ENCODE peak calls at places on chromosomes 12 and 14, in ten cellular contexts. V is brain microvascular endothelial cell; C is AG04450; J is psoas muscle; T is stomach; O is HAP-1; P is H7; N is sigmoid colon; A is CD4-positive, alpha-beta T cell; S is endodermal cell. F is an unnamed sample.
A peak's percentile ranks its signal among the peaks of the same experiment; 100 is the strongest.

GRCh38 chr12:2963154-2963759 is 4.1 kb downstream of the TEAD4 start:
- DNase-seq in T (no peak), P (peak; percentile 69), C (no peak), S (peak; percentile 83), A (no peak), J (peak; percentile 80), O (no peak), V (no peak), N (no peak), F (no peak)

GRCh38 chr12:49763006-49763591 is 21.7 kb downstream of the TMBIM6 start:
- DNase-seq in A (peak; percentile 63), S (peak; percentile 97), C (no peak), O (peak; percentile 85), J (peak; percentile 85), V (peak; percentile 63), P (peak; percentile 85), N (peak; percentile 80), T (peak; percentile 78), F (peak; percentile 35)

GRCh38 chr12:93918262-93918661 is 230.1 kb upstream of the PLXNC1 start:
- DNase-seq in C (no peak), T (no peak), V (peak; percentile 34), A (no peak), S (no peak), N (no peak), P (no peak), O (no peak), J (no peak), F (no peak)

GRCh38 chr12:75722714-75723200 is 211.3 kb upstream of the KRR1 start:
- DNase-seq in C (peak; percentile 48), P (no peak), S (no peak), O (peak; percentile 34), J (no peak), A (peak; percentile 13), V (peak; percentile 87), N (peak; percentile 88), T (no peak), F (peak; percentile 19)

GRCh38 chr12:105724651-105725050 is 394.2 kb downstream of the C12orf75 start:
- DNase-seq in T (no peak), V (no peak), O (peak; percentile 81), P (no peak), A (no peak), J (no peak), N (no peak), C (no peak), S (no peak), F (no peak)

GRCh38 chr12:5123921-5124320 is 80.2 kb downstream of the KCNA5 start:
- DNase-seq in A (no peak), C (no peak), S (no peak), O (no peak), V (peak; percentile 17), T (no peak), J (no peak), P (no peak), N (no peak), F (no peak)

GRCh38 chr12:110280784-110281548 is at the start of gene ATP2A2:
- DNase-seq in T (peak; percentile 93), O (peak; percentile 91), P (peak; percentile 97), C (peak; percentile 55), A (peak; percentile 87), V (peak; percentile 76), N (peak; percentile 94), J (peak; percentile 95), S (peak; percentile 95), F (peak; percentile 94)

GRCh38 chr14:22386924-22387775 is 201.9 kb downstream of the DAD1 start:
- DNase-seq in S (peak; percentile 89), P (peak; percentile 84), O (peak; percentile 83), T (peak; percentile 73), J (no peak), N (peak; percentile 85), A (no peak), V (peak; percentile 70), C (peak; percentile 47), F (no peak)

GRCh38 chr12:82527165-82527780 is 159.4 kb upstream of the TMTC2 start:
- DNase-seq in A (no peak), C (peak; percentile 37), N (no peak), P (peak; percentile 3), V (peak; percentile 48), J (no peak), T (no peak), O (peak; percentile 46), S (peak; percentile 63), F (no peak)

GRCh38 chr12:103773109-103773905 is 67.7 kb downstream of the NT5DC3 start:
- DNase-seq in N (peak; percentile 64), O (no peak), C (no peak), A (no peak), T (no peak), V (no peak), P (no peak), S (no peak), J (no peak), F (no peak)

DNA sequence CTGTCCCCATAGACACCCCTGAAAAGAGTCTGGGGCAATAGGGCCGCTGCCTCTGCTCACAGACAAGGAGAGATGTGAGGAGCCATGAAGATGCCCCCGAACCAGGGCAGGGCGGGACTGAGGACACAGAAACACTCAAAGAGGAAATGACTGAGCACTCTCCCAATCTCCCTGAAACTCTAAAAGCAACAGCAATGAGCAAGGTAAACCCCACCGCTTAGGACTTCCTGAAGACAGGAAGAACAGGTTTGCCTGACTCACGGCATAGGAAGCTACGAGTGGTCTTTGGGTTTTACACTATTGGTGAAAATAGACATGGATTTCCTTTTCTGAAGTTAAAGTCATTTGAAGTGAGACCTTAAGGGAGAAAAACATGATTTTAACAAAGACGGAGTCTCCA is 32.5 kb downstream of the STX2 start:
- DNase-seq in S (no peak), O (no peak), N (no peak), T (no peak), C (no peak), P (no peak), J (no peak), V (no peak), A (no peak), F (no peak)
- H3K27me3 ChIP-seq in S (no peaks in the 10 kb centered on the region), O (no peaks in the 10 kb centered on the region), N (no peaks in the 10 kb centered on the region), T (no peaks in the 10 kb centered on the region), C (no peaks in the 10 kb centered on the region), P (no peaks in the 10 kb centered on the region), J (no peaks in the 10 kb centered on the region), V (no peaks in the 10 kb centered on the region), A (no peaks in the 10 kb centered on the region), F (no peaks in the 10 kb centered on the region)

GRCh38 chr12:120367252-120367923 is 1.6 kb downstream of the MSI1 start:
- DNase-seq in T (no peak), C (no peak), P (peak; percentile 76), A (no peak), V (no peak), N (no peak), J (no peak), O (peak; percentile 72), S (peak; percentile 87), F (no peak)

GRCh38 chr12:120366884-120367251 is 2.1 kb downstream of the MSI1 start:
- DNase-seq in V (no peak), P (no peak), C (no peak), J (no peak), T (no peak), N (no peak), S (no peak), O (no peak), A (no peak), F (no peak)

GRCh38 chr12:120369476-120370342 is 745 bp upstream of the MSI1 start:
- DNase-seq in V (no peak), T (no peak), A (no peak), S (peak; percentile 88), P (peak; percentile 69), C (no peak), N (no peak), J (no peak), O (no peak), F (no peak)

GRCh38 chr12:120368789-120369475 is at the start of gene MSI1:
- DNase-seq in S (peak; percentile 84), J (no peak), O (peak; percentile 74), C (no peak), P (peak; percentile 93), V (no peak), A (no peak), T (no peak), N (no peak), F (peak; percentile 56)

GRCh38 chr12:120367924-120368788 is 808 bp downstream of the MSI1 start:
- DNase-seq in T (no peak), J (no peak), A (no peak), V (no peak), C (no peak), P (peak; percentile 78), N (no peak), S (peak; percentile 82), O (peak; percentile 56), F (peak; percentile 67)
- H3K27me3 ChIP-seq in T (peaks cover 30% of the 10 kb centered on the region), J (no peaks in the 10 kb centered on the region), A (peaks cover 79% of the 10 kb centered on the region), V (peaks cover 49% of the 10 kb centered on the region), C (peaks cover 80% of the 10 kb centered on the region), P (peaks cover 31% of the 10 kb centered on the region), N (peaks cover 58% of the 10 kb centered on the region), S (no peaks in the 10 kb centered on the region), O (no peaks in the 10 kb centered on the region), F (no peaks in the 10 kb centered on the region)

DNA sequence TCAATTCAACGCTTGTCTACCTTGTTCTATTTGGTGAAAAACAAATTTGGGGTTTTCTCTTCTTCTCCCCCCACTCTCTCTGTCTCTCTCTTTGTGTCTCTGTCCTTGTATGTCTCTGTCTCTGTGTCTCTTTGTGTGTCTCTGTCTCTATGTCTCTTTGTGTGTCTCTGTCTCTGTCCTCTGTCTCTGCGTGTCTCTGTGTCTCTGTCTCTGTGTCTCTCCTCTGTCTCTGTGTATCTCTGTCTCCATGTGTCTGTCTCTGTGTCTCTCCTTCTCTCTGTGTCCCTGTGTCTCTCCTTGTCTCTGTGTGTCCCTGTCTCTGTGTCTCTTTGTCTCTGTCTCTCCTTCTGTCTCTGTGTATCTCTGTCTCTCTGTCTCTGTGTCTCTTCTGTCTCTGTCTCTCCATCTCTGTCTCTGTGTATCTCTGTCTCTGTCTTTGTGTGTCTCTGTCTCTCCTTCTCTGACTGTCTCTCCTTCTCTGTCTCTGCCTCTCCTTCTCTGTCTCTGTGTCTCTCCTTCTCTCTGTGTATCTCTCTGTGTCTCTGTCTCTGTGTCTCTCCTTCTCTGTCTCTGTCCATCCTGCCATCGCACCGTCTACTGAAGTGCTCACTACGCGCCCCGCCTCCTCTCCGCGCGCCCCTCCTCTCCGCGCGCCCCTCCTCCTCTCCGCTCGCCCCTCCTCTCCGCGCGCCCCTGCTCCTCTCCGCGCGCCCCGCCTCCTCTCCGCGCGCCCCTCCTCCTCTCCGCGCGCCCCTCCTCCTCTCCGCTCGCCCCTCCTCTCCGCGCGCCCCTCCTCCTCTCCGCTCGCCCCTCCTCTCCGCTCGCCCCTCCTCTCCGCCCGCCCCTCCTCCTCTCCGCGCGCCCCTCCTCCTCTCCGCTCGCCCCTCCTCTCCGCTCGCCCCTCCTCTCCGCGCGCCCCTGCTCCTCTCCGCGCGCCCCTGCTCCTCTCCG is 12.8 kb downstream of the LRCOL1 start:
- DNase-seq in O (peak; percentile 68), V (peak; percentile 17), C (no peak), P (peak; percentile 52), J (no peak), A (no peak), S (peak; percentile 79), N (no peak), T (no peak), F (peak; percentile 17)
- H3K27me3 ChIP-seq in O (no peaks in the 10 kb centered on the region), V (peaks cover 4% of the 10 kb centered on the region), C (peaks cover 9% of the 10 kb centered on the region), P (peaks cover 38% of the 10 kb centered on the region), J (no peaks in the 10 kb centered on the region), A (peaks cover 5% of the 10 kb centered on the region), S (peaks cover 77% of the 10 kb centered on the region), N (peaks cover 13% of the 10 kb centered on the region), T (peaks cover 40% of the 10 kb centered on the region), F (no peaks in the 10 kb centered on the region)

GRCh38 chr12:89347325-89347829 is 4.9 kb downstream of the DUSP6 start:
- DNase-seq in S (no peak), V (no peak), O (no peak), T (no peak), C (no peak), A (no peak), J (no peak), P (no peak), N (no peak), F (no peak)
- H3K27me3 ChIP-seq in S (no peaks in the 10 kb centered on the region), V (no peaks in the 10 kb centered on the region), O (peaks cover 13% of the 10 kb centered on the region), T (no peaks in the 10 kb centered on the region), C (no peaks in the 10 kb centered on the region), A (no peaks in the 10 kb centered on the region), J (no peaks in the 10 kb centered on the region), P (peaks cover 13% of the 10 kb centered on the region), N (no peaks in the 10 kb centered on the region), F (no peaks in the 10 kb centered on the region)

GRCh38 chr14:85399196-85399595 is 130.7 kb upstream of the FLRT2 start:
- DNase-seq in V (no peak), T (no peak), O (no peak), J (no peak), S (no peak), C (no peak), P (no peak), N (no peak), A (no peak), F (no peak)
- H3K27me3 ChIP-seq in V (no peaks in the 10 kb centered on the region), T (no peaks in the 10 kb centered on the region), O (no peaks in the 10 kb centered on the region), J (no peaks in the 10 kb centered on the region), S (no peaks in the 10 kb centered on the region), C (no peaks in the 10 kb centered on the region), P (no peaks in the 10 kb centered on the region), N (no peaks in the 10 kb centered on the region), A (no peaks in the 10 kb centered on the region), F (no peaks in the 10 kb centered on the region)